ENCODE peak calls at places on chromosomes 13 and 19, in four cellular contexts. V, I, X and L are unnamed samples.

GRCh38 chr19:45497791-45498190 is 452 bp upstream of the PPM1N start:
- DNase-seq in V (peak), X (peak), I (no peak), L (no peak)

GRCh38 chr13:109844396-109844795 is 58.0 kb upstream of the IRS2 start:
- DNase-seq in I (no peak), X (no peak), V (no peak), L (no peak)

GRCh38 chr13:106566682-106567420 is 1.1 kb downstream of the ARGLU1 start:
- DNase-seq in V (no peak), I (peak), X (peak), L (peak)

GRCh38 chr19:38721977-38722773 is 22.1 kb downstream of the CAPN12 start:
- DNase-seq in X (no peak), I (no peak), V (no peak), L (peak)

GRCh38 chr19:15640294-15640903 is at the start of gene CYP4F3:
- DNase-seq in X (no peak), I (no peak), V (no peak), L (peak)

GRCh38 chr19:42496551-42497133 is 31.6 kb downstream of the CEACAM1 start:
- DNase-seq in V (no peak), I (no peak), X (no peak), L (no peak)

GRCh38 chr13:50075619-50076097 is 60.4 kb downstream of the KCNRG start:
- DNase-seq in V (no peak), X (no peak), I (peak), L (no peak)

GRCh38 chr13:114149774-114150740 is 17.6 kb upstream of the RASA3 start:
- DNase-seq in V (no peak), I (no peak), X (no peak), L (no peak)

GRCh38 chr19:48480151-48480475 is 10.9 kb downstream of the CYTH2 start:
- DNase-seq in I (peak), X (peak), V (no peak), L (no peak)

GRCh38 chr13:30292325-30292724 is 15.0 kb downstream of the KATNAL1 start:
- DNase-seq in I (no peak), V (no peak), X (no peak), L (no peak)

GRCh38 chr13:36998624-36999041 is 507 bp downstream of the ALG5 start:
- DNase-seq in X (peak), V (peak), I (no peak), L (no peak)

GRCh38 chr19:38710928-38711725 is 33.1 kb downstream of the CAPN12 start:
- DNase-seq in I (no peak), V (no peak), X (no peak), L (no peak)

GRCh38 chr13:25172303-25172630 is 179 bp upstream of the AMER2 start:
- DNase-seq in X (no peak), V (no peak), I (no peak), L (no peak)

GRCh38 chr13:35342440-35342839 is 134.0 kb downstream of the MAB21L1 start:
- DNase-seq in X (no peak), I (no peak), V (no peak), L (no peak)

GRCh38 chr19:6580313-6580712 is 10.6 kb downstream of the CD70 start:
- DNase-seq in V (no peak), X (no peak), I (peak), L (no peak)

GRCh38 chr19:9531933-9532332 is 6.5 kb downstream of the ZNF426 start:
- DNase-seq in V (no peak), I (no peak), X (no peak), L (peak)

GRCh38 chr13:99496322-99497142 is 4.7 kb upstream of the TM9SF2 start:
- DNase-seq in V (no peak), X (no peak), I (peak), L (peak)

GRCh38 chr13:30110301-30111070 is 196.9 kb downstream of the KATNAL1 start:
- DNase-seq in I (no peak), X (no peak), V (no peak), L (no peak)

GRCh38 chr13:77345150-77345780 is 18.4 kb upstream of the MYCBP2 start:
- DNase-seq in I (no peak), V (no peak), X (no peak), L (no peak)

GRCh38 chr13:47112205-47112896 is 215.5 kb upstream of the HTR2A start:
- DNase-seq in X (no peak), I (no peak), V (no peak), L (no peak)

GRCh38 chr19:35713904-35714440 is 3.8 kb upstream of the KMT2B start:
- DNase-seq in I (no peak), V (no peak), X (no peak), L (no peak)

GRCh38 chr19:10007366-10007765 is 2.9 kb downstream of the COL5A3 start:
- DNase-seq in V (no peak), I (no peak), X (no peak), L (no peak)

GRCh38 chr13:113729329-113730019 is 29.6 kb upstream of the TMEM255B start:
- DNase-seq in X (no peak), I (no peak), V (no peak), L (no peak)

GRCh38 chr13:37138169-37138568 is 32.7 kb upstream of the CSNK1A1L start:
- DNase-seq in I (no peak), V (no peak), X (peak), L (peak)

DNA sequence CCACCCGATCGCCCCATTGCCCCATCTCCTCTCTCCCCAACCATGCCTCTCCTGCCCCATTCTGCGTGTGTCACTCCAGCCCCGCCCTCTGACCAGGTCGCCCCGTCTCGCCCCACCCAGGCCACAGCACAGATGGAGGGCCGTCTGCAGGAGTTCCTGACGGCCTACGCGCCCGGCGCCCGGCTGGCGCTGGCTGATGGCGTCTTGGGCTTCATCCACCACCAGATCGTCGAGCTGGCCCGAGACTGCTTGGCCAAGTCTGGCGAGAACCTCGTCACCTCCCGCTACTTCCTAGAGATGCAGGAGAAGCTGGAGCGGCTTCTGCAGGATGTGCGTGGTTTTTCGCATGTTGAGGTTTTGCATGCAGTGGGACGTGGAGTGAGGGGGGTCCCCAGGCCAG is 26.2 kb downstream of the MAST3 start:
- DNase-seq in V (no peak), X (no peak), I (no peak), L (no peak)
- TF ChIP-seq JUN in V (no peak), X (no peak), I (no peak), L (no peak)

GRCh38 chr19:3361384-3362216 is 4.8 kb upstream of the NFIC start:
- DNase-seq in I (no peak), X (no peak), V (no peak), L (no peak)
- TF ChIP-seq JUN in I (no peak), X (no peak), V (no peak), L (no peak)

DNA sequence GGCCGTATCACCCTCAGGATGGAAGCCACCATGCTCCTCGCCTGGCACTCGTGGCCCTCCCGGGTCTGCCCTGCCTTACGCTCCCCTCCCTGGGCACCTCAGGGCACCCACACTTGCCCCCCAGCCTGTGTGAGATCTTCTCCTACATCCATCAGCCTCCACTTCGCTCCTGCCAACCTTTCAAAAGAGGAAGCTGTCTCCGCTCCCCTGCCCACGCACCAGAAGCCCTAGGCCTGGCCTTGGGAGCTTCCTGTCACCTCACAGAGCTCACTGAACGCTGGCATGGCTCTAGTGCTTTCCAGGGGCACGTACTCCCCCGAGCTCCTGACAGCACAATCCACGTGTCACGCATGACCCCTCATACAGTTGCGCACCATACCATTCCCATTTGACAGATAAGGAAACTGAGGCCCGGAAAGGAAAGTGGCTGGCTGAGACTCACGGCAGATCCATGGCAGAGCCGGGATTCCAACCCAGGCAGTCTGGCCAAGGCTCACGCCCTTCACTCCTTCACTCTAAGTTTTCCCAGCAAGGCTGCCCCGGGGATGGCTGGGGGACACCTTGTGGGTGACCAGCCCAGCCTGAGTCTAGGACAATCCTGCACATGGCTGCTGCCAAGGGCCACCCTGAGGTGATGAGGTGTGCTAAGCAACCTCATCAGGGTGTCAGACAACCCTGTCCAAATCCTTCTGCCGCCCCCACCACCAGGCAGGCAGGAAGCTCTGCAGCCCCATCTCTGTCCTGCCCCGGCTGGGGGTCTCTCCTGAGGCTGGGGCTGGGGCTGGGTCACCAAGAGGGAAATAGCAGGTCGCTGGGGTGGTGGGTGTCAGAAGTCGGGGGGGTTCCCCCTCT is 19.3 kb downstream of the PPP1R12C start:
- DNase-seq in X (no peak), V (no peak), I (no peak), L (no peak)
- TF ChIP-seq JUN in X (no peak), V (no peak), I (no peak), L (no peak)

GRCh38 chr19:32307591-32307990 is 37.8 kb upstream of the ZNF507 start:
- DNase-seq in I (no peak), X (no peak), V (no peak), L (no peak)

GRCh38 chr19:32309711-32310390 is 35.6 kb upstream of the ZNF507 start:
- DNase-seq in X (no peak), I (no peak), V (no peak), L (no peak)

GRCh38 chr19:32313866-32314265 is 31.5 kb upstream of the ZNF507 start:
- DNase-seq in V (no peak), X (no peak), I (no peak), L (no peak)

GRCh38 chr19:32308436-32309077 is 36.9 kb upstream of the ZNF507 start:
- DNase-seq in I (no peak), X (no peak), V (no peak), L (no peak)

DNA sequence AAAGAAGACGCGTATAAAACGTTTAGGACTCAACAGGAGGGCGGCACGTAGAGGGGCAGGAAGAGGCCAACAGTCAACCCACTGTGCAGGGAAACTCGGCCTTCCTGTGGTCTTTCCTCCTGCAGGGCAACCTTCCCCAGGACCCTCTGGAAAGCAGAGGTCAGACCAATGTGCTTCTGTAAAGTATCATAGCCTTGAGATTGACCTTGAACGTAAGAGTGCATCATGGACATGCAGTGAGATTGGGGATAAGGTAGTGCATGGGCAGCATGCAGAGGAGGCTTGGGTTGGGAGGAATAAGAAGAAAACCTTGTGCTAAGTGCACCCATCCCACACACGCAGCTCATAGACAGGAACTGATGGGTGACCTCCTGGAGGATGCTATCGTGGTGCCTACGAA is 34.0 kb upstream of the ZNF507 start:
- DNase-seq in V (no peak), X (no peak), I (no peak), L (no peak)
- TF ChIP-seq JUN in V (no peak), X (no peak), I (no peak), L (no peak)

DNA sequence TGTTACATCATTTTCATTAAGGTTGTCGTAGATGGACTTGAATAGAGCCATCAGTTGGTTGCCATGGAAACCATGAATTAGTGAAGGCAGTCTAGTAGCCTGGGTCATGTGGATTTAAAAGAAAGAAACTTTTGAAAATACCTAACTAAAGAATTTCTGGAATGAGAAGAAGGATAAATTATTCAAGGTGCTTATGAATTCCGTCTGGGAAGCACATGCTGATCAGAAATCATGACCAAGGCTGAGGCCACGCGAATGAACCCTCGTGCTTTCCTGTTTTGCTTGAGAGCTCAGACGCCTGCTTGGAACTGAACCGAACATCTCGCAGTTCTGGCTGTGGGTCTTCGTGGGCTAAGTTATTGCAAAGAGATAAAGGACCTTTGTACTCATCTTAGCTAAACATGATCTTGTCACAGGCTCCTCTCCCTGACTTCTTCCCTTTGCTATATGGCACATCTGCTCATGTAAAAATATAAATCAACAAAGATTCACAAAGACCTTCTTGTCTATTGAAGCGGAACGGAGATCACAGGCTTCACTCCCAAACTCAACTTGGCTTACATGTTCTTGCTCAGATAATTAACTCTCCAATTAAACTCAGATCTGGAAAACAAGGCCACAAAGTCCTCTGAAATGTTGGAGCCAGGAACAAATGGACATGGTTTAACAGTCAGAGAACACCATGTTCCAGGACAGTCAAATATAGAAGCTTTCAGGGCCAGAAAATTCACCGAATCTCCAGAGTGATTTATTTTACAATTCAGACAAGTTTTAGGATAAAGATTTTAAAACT is 140.1 kb downstream of the NUFIP1 start:
- DNase-seq in I (no peak), X (no peak), V (no peak), L (no peak)
- TF ChIP-seq JUN in I (no peak), X (no peak), V (no peak), L (no peak)

GRCh38 chr19:340620-341385 is 3.8 kb downstream of the MIER2 start:
- DNase-seq in V (no peak), I (no peak), X (no peak), L (no peak)

GRCh38 chr19:336067-336614 is 8.5 kb downstream of the MIER2 start:
- DNase-seq in X (no peak), I (no peak), V (no peak), L (no peak)

GRCh38 chr19:342128-342455 is 2.5 kb downstream of the MIER2 start:
- DNase-seq in V (no peak), X (no peak), I (no peak), L (no peak)

GRCh38 chr19:341386-342127 is 3.0 kb downstream of the MIER2 start:
- DNase-seq in X (no peak), V (no peak), I (no peak), L (peak)

DNA sequence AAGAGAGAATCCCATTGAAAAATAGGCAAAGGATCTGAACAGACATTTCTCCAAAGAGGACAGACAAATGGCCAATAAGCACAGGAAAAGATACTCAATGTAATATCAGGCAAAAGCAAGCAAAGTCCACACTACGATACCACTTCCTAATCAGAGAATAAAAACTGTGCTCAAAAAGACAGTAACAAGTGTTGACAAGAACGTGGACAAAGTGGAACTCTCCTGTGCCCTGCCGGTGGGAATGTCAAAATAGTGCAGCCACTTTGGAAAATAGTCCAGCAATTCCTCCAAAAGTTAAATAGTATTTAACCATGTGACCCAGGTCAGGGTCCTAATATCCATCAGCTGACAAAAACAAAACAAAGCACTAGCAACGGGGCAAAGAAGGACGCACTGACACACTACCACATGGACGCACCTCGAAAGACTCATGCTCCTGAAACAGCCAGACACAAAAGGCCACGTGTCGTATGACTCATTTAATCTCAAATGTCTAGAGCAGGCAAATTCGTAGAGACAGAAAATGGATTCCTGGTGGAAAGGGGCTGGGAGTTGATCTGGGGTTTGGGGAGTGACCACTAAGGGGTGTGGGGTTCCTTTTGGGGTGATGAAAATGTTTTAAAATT is 5.2 kb downstream of the MIER2 start:
- DNase-seq in I (no peak), V (no peak), X (no peak), L (no peak)
- TF ChIP-seq JUN in I (no peak), V (no peak), X (no peak), L (no peak)